ENCODE peak calls at places on chromosomes 13 and 19, in six cellular contexts. N is C1 segment of cervical spinal cord, S is dorsolateral prefrontal cortex, H is non-pigmented ciliary epithelial cell, A is NCI-H1048, F is prostate gland. X is an unnamed sample.

GRCh38 chr13:38819596-38819995 is 132.7 kb downstream of the FREM2 start:
- DNase-seq in N (no peak), S (no peak), H (no peak), A (no peak), F (no peak), X (no peak)

GRCh38 chr13:76038920-76039716 is 403.0 kb downstream of the LMO7 start:
- DNase-seq in N (no peak), S (no peak), H (no peak), A (no peak), F (no peak), X (no peak)

GRCh38 chr19:38911388-38912004 is 490 bp downstream of the CCER2 start:
- DNase-seq in N (no peak), S (no peak), H (no peak), A (no peak), F (no peak), X (no peak)

GRCh38 chr13:41833851-41834250 is 127.1 kb downstream of the VWA8 start:
- DNase-seq in N (no peak), S (no peak), H (no peak), A (no peak), F (no peak), X (no peak)

GRCh38 chr13:96082640-96083039 is 7.3 kb upstream of the HS6ST3 start:
- DNase-seq in N (no peak), S (no peak), H (no peak), A (no peak), F (no peak), X (no peak)

GRCh38 chr19:50897191-50897607 is 14.0 kb downstream of the KLK4 start:
- DNase-seq in N (no peak), S (no peak), H (no peak), A (no peak), F (no peak), X (no peak)

GRCh38 chr13:59425211-59425721 is 738.5 kb downstream of the DIAPH3 start:
- DNase-seq in N (no peak), S (no peak), H (no peak), A (no peak), F (no peak), X (peak)

GRCh38 chr19:17379221-17379631 is 2.1 kb upstream of the PLVAP start:
- DNase-seq in N (no peak), S (no peak), H (no peak), A (no peak), F (no peak), X (no peak)

GRCh38 chr13:48976677-48977625 is 1.2 kb downstream of the FNDC3A start:
- DNase-seq in N (peak), S (no peak), H (no peak), A (peak), F (no peak), X (no peak)

GRCh38 chr19:6730153-6730804 is 7.1 kb downstream of the GPR108 start:
- DNase-seq in N (peak), S (peak), H (no peak), A (no peak), F (peak), X (no peak)

GRCh38 chr19:41698746-41699230 is 9.6 kb upstream of the CEACAM5 start:
- DNase-seq in N (no peak), S (no peak), H (no peak), A (no peak), F (peak), X (no peak)

GRCh38 chr13:26198116-26198515 is 24.0 kb downstream of the RNF6 start:
- DNase-seq in N (no peak), S (no peak), H (no peak), A (no peak), F (no peak), X (no peak)

GRCh38 chr19:20186163-20186562 is 19.1 kb downstream of the ZNF486 start:
- DNase-seq in N (no peak), S (no peak), H (no peak), A (no peak), F (no peak), X (no peak)

GRCh38 chr13:56424246-56424645 is 716.5 kb upstream of the PRR20A start:
- DNase-seq in N (no peak), S (no peak), H (no peak), A (no peak), F (no peak), X (no peak)

GRCh38 chr19:39919976-39920375 is 14.5 kb downstream of the FCGBP start:
- DNase-seq in N (no peak), S (no peak), H (no peak), A (no peak), F (no peak), X (no peak)

GRCh38 chr13:110624766-110625756 is 9.7 kb downstream of the NAXD start:
- DNase-seq in N (no peak), S (no peak), H (no peak), A (no peak), F (no peak), X (no peak)

GRCh38 chr19:57398868-57399267 is 9.2 kb downstream of the ZNF548 start:
- DNase-seq in N (no peak), S (no peak), H (no peak), A (no peak), F (no peak), X (no peak)

GRCh38 chr19:1945899-1946298 is 4.9 kb downstream of the CSNK1G2 start:
- DNase-seq in N (no peak), S (no peak), H (no peak), A (peak), F (no peak), X (no peak)

GRCh38 chr13:48497669-48498068 is 35.2 kb downstream of the RCBTB2 start:
- DNase-seq in N (no peak), S (no peak), H (no peak), A (no peak), F (no peak), X (no peak)

GRCh38 chr13:58893396-58893795 is 1261.9 kb downstream of the PCDH17 start:
- DNase-seq in N (no peak), S (no peak), H (peak), A (no peak), F (no peak), X (no peak)

GRCh38 chr13:42401376-42401775 is 129.4 kb downstream of the AKAP11 start:
- DNase-seq in N (no peak), S (no peak), H (no peak), A (no peak), F (no peak), X (no peak)

GRCh38 chr19:2164020-2164988 is 571 bp downstream of the DOT1L start:
- DNase-seq in N (peak), S (peak), H (no peak), A (no peak), F (no peak), X (no peak)

GRCh38 chr13:34114581-34114980 is 296.6 kb downstream of the RFC3 start:
- DNase-seq in N (no peak), S (no peak), H (no peak), A (no peak), F (no peak), X (no peak)

GRCh38 chr13:33015791-33016323 is 366 bp upstream of the KL start:
- DNase-seq in N (no peak), S (no peak), H (no peak), A (no peak), F (peak), X (no peak)

GRCh38 chr13:32124743-32125142 is 93.2 kb downstream of the FRY start:
- DNase-seq in N (no peak), S (no peak), H (no peak), A (no peak), F (no peak), X (no peak)